ENCODE peak calls at places on chromosome 17, in four cellular contexts. D is HFF-Myc; S is CD8-positive, alpha-beta T cell; Y is fibroblast of mammary gland. G is an unnamed sample.

GRCh38 chr17:65942592-65942991 is 249.3 kb downstream of the CEP112 start:
- DNase-seq in Y (no peak), D (no peak), S (no peak), G (no peak)

GRCh38 chr17:74296548-74296936 is 22.5 kb downstream of the DNAI2 start:
- DNase-seq in S (no peak), Y (peak), D (no peak), G (peak)

GRCh38 chr17:15281909-15282308 is 16.8 kb upstream of the PMP22 start:
- DNase-seq in D (no peak), S (no peak), Y (no peak), G (no peak)

GRCh38 chr17:3556905-3557767 is 476 bp downstream of the TRPV3 start:
- DNase-seq in D (no peak), Y (no peak), S (no peak), G (no peak)

GRCh38 chr17:63023049-63023448 is 57.0 kb downstream of the TANC2 start:
- DNase-seq in Y (no peak), D (no peak), S (no peak), G (no peak)

GRCh38 chr17:81517339-81518112 is 4.9 kb upstream of the ACTG1 start:
- DNase-seq in Y (no peak), S (no peak), D (no peak), G (no peak)

GRCh38 chr17:73647331-73647730 is 3.1 kb upstream of the SDK2 start:
- DNase-seq in Y (no peak), D (no peak), S (no peak), G (no peak)

GRCh38 chr17:61411114-61411943 is 11.7 kb downstream of the TBX2 start:
- DNase-seq in Y (peak), D (no peak), S (no peak), G (peak)

GRCh38 chr17:60952747-60953146 is 275.1 kb downstream of the BCAS3 start:
- DNase-seq in S (no peak), D (no peak), Y (no peak), G (no peak)

GRCh38 chr17:73644145-73645049 is at the start of gene SDK2:
- DNase-seq in S (no peak), Y (no peak), D (no peak), G (no peak)

GRCh38 chr17:15999974-16000827 is 577 bp downstream of the TTC19 start:
- DNase-seq in D (no peak), Y (peak), S (peak), G (peak)

GRCh38 chr17:73278049-73278464 is 16.4 kb upstream of the CPSF4L start:
- DNase-seq in Y (no peak), S (no peak), D (no peak), G (peak)

GRCh38 chr17:28328325-28328724 is 6.9 kb downstream of the IFT20 start:
- DNase-seq in S (no peak), D (no peak), Y (no peak), G (peak)

GRCh38 chr17:63930951-63931575 is 1.1 kb downstream of the CD79B start:
- DNase-seq in S (peak), Y (no peak), D (no peak), G (no peak)

GRCh38 chr17:8155341-8156173 is 3.4 kb upstream of the PER1 start:
- DNase-seq in D (no peak), S (peak), Y (peak), G (peak)

GRCh38 chr17:35982409-35983191 is 1.3 kb upstream of the CCL16 start:
- DNase-seq in Y (no peak), S (no peak), D (no peak), G (no peak)

GRCh38 chr17:6061290-6061689 is 8.9 kb upstream of the WSCD1 start:
- DNase-seq in S (no peak), D (peak), Y (peak), G (peak)

GRCh38 chr17:17001874-17002520 is 30.1 kb upstream of the TNFRSF13B start:
- DNase-seq in D (no peak), S (peak), Y (peak), G (peak)

GRCh38 chr17:51540151-51540550 is 279.8 kb downstream of the UTP18 start:
- DNase-seq in D (no peak), Y (no peak), S (no peak), G (no peak)

GRCh38 chr17:8060274-8060673 is 21.4 kb downstream of the ALOX15B start:
- DNase-seq in Y (peak), S (peak), D (no peak), G (peak)

GRCh38 chr17:29279397-29280070 is 14.4 kb downstream of the NUFIP2 start:
- DNase-seq in Y (no peak), S (no peak), D (no peak), G (no peak)

GRCh38 chr17:55454906-55455474 is 33.4 kb upstream of the MMD start:
- DNase-seq in S (no peak), Y (peak), D (peak), G (peak)

GRCh38 chr17:35774499-35774898 is 13.8 kb downstream of the C17orf50 start:
- DNase-seq in S (no peak), D (no peak), Y (peak), G (peak)

GRCh38 chr17:32159586-32160438 is 17.5 kb downstream of the RHOT1 start:
- DNase-seq in S (no peak), Y (no peak), D (no peak), G (no peak)

GRCh38 chr17:798246-798645 is 16.1 kb downstream of the MRM3 start:
- DNase-seq in Y (no peak), S (no peak), D (no peak), G (no peak)

GRCh38 chr17:64420143-64420670 is 28.7 kb upstream of the MILR1 start:
- DNase-seq in D (peak), S (no peak), Y (peak), G (peak)

GRCh38 chr17:65850486-65850885 is 289.0 kb upstream of the AXIN2 start:
- DNase-seq in Y (peak), S (no peak), D (no peak), G (peak)

GRCh38 chr17:32807577-32807976 is 69.3 kb downstream of the MYO1D start:
- DNase-seq in D (peak), S (no peak), Y (no peak), G (no peak)

GRCh38 chr17:9125722-9126121 is 104.4 kb downstream of the NTN1 start:
- DNase-seq in D (no peak), S (no peak), Y (no peak), G (no peak)

GRCh38 chr17:31842416-31843381 is 16.3 kb downstream of the COPRS start:
- DNase-seq in D (no peak), Y (peak), S (peak), G (peak)

GRCh38 chr17:70327279-70327678 is 157.9 kb downstream of the KCNJ2 start:
- DNase-seq in S (no peak), D (no peak), Y (no peak), G (no peak)

GRCh38 chr17:62674841-62675240 is 47.4 kb downstream of the MRC2 start:
- DNase-seq in Y (no peak), S (no peak), D (no peak), G (no peak)

GRCh38 chr17:73591278-73592078 is 52.8 kb downstream of the SDK2 start:
- DNase-seq in D (no peak), S (peak), Y (no peak), G (no peak)

GRCh38 chr17:72388765-72389473 is 268.1 kb downstream of the SOX9 start:
- DNase-seq in D (no peak), Y (peak), S (no peak), G (no peak)

GRCh38 chr17:38881600-38882191 is 11.8 kb downstream of the LASP1 start:
- DNase-seq in D (no peak), Y (peak), S (no peak), G (peak)

GRCh38 chr17:61149862-61150362 is 249.7 kb upstream of the TBX2 start:
- DNase-seq in S (no peak), Y (no peak), D (peak), G (no peak)

GRCh38 chr17:29181226-29181625 is 1.0 kb upstream of the MYO18A start:
- DNase-seq in D (no peak), Y (no peak), S (no peak), G (no peak)

GRCh38 chr17:42311240-42312034 is 23.1 kb downstream of the STAT5A start:
- DNase-seq in D (peak), S (no peak), Y (peak), G (peak)

GRCh38 chr17:82548681-82549303 is 29.3 kb downstream of the FOXK2 start:
- DNase-seq in Y (peak), S (no peak), D (no peak), G (peak)
- H3K4me3 ChIP-seq in Y (no peak), S (no peak), D (no peak), G (no peak)

DNA sequence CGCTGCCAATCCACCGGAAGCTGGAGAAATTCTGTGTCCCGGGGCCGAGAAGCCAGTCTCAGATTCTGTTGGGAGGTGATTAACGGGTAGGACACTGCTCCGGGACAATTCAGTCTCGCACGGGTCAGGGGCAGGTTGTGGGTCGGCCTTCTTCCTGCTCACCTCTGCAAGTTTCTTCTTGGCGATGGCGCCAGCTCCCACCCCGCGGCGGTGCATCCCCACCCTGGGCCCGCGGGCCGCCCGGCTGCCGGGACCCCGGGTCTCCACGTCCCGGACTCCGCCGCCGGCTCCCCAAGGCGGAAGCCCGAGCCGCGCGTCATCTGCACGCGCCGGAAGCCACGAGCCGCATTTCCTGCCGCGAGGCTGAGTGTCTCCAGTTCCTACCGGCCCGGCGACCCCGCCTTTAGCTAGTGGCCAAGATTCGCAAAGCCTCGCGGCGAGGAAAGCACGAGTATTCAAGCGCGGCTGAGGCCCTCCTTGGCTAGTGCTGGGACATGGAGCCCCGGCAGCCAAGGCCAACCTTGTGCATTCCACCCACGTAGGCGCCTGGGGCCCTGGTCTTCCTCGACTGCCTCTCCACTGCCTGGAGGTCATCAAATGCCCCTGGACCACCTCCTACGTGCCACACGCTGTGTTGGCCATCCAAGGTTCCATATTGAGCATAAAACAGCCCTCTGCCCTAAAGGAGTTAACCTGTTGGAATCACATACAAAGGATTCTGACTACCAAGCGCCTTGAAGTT is at the start of gene SNF8:
- DNase-seq in D (peak), S (peak), Y (peak), G (peak)
- TF ChIP-seq CTCF in D (no peak), S (no peak), Y (no peak), G (no peak)

DNA sequence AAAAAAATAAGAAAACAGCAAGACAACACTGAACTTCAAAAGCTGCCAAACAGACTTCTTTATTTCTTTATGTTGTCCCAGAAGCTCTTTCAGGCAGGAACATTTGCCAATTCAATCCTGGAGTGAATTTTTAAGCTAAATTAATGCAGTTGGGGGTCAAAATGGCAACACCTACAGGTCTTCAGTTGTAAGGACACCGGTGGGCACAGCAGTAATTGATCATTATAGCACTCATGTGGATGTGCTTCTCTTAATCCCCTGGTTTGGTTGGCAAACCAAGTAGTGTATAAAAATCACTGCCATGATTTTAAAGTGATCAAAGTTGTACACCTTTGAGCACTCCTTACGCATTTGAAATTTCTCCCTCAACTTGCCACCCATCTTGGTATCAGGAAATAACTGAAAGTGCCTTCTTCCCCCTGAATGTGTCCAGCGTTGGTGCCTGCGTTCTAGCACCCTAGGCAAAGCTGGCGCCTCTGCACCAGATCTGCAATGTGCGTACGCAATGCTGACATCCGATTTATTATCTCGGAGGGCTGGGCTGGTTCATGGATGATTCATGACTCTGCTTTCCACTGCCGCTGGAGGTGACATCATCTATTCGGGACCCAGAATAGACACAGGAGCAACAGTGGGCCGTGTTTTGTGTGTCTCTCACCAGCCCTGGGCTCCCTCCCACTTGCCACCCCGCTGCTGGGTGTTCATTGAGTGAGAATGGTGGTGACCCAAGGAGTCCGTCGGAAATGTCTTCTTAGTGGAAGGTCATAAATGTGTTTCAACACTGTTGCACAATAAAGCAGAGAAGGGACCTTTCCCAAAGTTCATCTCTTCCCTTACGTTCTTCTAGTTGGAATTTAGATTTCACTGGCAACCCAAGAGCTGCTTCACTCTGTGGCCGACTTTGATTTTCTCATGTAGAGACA is 203.4 kb downstream of the CCDC182 start:
- DNase-seq in Y (no peak), S (no peak), D (no peak), G (peak)
- H3K4me3 ChIP-seq in Y (no peak), S (no peak), D (no peak), G (no peak)

GRCh38 chr17:20157078-20157360 is 147.9 kb downstream of the SPECC1 start:
- DNase-seq in Y (no peak), S (no peak), D (no peak), G (no peak)

GRCh38 chr17:20158580-20158979 is 149.4 kb downstream of the SPECC1 start:
- DNase-seq in Y (no peak), S (no peak), D (no peak), G (no peak)

GRCh38 chr17:20155258-20156195 is 146.4 kb downstream of the SPECC1 start:
- DNase-seq in S (peak), D (peak), Y (peak), G (peak)

GRCh38 chr17:20154601-20155000 is 145.4 kb downstream of the SPECC1 start:
- DNase-seq in Y (no peak), D (no peak), S (no peak), G (no peak)

GRCh38 chr17:20156196-20157077 is 147.3 kb downstream of the SPECC1 start:
- DNase-seq in Y (peak), D (no peak), S (peak), G (peak)
- TF ChIP-seq CTCF in Y (no peak), D (no peak), S (no peak), G (no peak)

GRCh38 chr17:13513039-13513405 is 88.7 kb downstream of the HS3ST3A1 start:
- DNase-seq in Y (peak), D (peak), S (no peak), G (peak)
- H3K4me3 ChIP-seq in Y (no peak), D (no peak), S (no peak), G (peak)

GRCh38 chr17:77366558-77367245 is 225.9 kb downstream of the SEC14L1 start:
- DNase-seq in D (no peak), S (no peak), Y (no peak), G (peak)
- TF ChIP-seq CTCF in D (no peak), S (no peak), Y (no peak), G (peak)

GRCh38 chr17:75773121-75773807 is 8.3 kb upstream of the GALK1 start:
- DNase-seq in S (no peak), Y (no peak), D (no peak), G (no peak)
- H3K4me3 ChIP-seq in S (no peak), Y (no peak), D (no peak), G (no peak)

GRCh38 chr17:79935197-79935844 is 96.1 kb upstream of the CBX4 start:
- DNase-seq in Y (no peak), S (no peak), D (no peak), G (no peak)

GRCh38 chr17:79934653-79934970 is 95.4 kb upstream of the CBX4 start:
- DNase-seq in D (no peak), S (no peak), Y (no peak), G (no peak)

GRCh38 chr17:79932907-79933306 is 93.7 kb upstream of the CBX4 start:
- DNase-seq in Y (no peak), D (no peak), S (no peak), G (no peak)

GRCh38 chr17:79932446-79932845 is 93.2 kb upstream of the CBX4 start:
- DNase-seq in D (no peak), S (no peak), Y (no peak), G (no peak)

DNA sequence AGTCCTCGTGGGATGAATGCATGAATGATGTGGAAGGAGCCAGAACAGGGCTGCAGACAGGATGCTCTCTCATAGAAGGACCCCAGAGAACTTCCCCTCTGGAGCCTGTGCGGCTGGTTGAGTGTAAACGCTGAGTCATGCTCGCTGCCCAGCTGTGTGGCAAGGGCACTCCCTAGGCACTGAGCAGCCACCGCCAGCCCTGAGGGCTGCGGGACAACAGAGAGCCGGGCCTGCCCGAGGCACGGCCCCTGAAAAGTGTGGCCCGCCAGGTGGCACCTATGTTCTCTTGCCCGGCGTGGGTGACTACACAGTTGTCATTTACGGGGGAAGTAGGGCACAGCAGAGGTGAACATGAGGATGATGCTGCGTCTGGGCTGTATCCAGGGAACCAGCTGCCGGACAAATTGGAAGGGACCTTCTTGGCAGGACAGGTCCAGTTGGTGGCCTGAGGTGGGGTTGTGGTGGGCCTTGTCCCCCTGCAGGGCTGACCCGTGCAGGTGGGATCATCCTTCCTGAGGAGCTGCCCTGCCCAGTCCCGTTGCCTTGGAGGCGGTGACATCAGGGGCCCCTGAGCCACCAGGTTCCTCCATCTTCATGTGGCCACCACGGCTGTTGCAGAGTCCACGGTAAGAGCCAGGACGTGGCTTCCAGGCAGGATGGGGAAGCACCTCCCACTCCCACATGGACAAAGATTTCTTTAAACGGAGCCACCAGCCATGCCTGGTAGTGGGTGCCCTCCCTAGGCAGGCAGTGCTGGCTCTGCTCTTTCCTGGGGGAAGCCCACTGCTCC is 94.8 kb upstream of the CBX4 start:
- DNase-seq in S (no peak), D (no peak), Y (no peak), G (no peak)
- TF ChIP-seq CTCF in S (no peak), D (no peak), Y (no peak), G (no peak)

DNA sequence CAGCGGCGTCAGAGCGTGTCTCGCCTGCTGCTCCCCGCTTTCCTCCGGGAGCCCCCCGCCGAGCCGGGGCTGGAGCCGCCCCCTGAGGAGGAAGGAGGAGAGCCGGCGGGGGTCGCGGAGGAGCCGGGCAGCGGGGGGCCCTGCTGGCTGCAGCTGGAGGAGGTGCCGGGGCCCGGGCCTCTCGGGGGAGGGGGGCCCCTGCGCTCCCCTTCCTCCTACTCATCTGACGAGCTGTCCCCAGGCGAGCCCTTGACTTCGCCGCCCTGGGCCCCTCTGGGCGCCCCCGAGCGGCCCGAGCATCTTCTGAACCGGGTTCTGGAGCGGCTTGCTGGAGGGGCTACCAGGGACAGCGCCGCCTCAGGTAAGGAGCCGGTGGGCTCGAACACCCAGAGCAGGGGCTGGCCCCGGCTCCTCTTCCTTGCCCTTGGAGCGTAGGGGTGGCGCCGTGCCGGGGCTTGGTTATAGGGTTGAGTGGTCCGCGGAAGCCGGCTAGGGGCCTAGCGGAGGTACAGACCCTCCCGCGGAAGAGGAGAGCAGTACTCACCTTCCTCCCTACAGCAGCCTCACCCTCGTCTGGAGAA is 841 bp downstream of the RAPGEFL1 start:
- DNase-seq in S (no peak), Y (no peak), D (no peak), G (no peak)
- H3K4me3 ChIP-seq in S (peak), Y (no peak), D (peak), G (peak)

G was measured in choroid plexus epithelial cell.